ENCODE peak calls at places on chromosomes 5 and 9, in five cellular contexts. One of them, this sample, is unnamed.

GRCh38 chr5:171840701-171841522 is 55.3 kb downstream of the SMIM23 start:
- DNase-seq in pancreas: no peak
- DNase-seq in skeletal muscle cell: no peak
- DNase-seq in choroid plexus epithelial cell: no peak
- DNase-seq in NCI-H1092 treated with DMSO at 0.1 percent for 48 hours: no peak
- DNase-seq in this sample: no peak

GRCh38 chr5:154829589-154830218 is 20.7 kb downstream of the FAXDC2 start:
- DNase-seq in NCI-H1092 treated with DMSO at 0.1 percent for 48 hours: no peak
- DNase-seq in pancreas: no peak
- DNase-seq in skeletal muscle cell: no peak
- DNase-seq in choroid plexus epithelial cell: no peak
- DNase-seq in this sample: no peak

GRCh38 chr9:110659891-110660541 is 8.6 kb upstream of the MUSK start:
- DNase-seq in skeletal muscle cell: no peak
- DNase-seq in pancreas: no peak
- DNase-seq in NCI-H1092 treated with DMSO at 0.1 percent for 48 hours: no peak
- DNase-seq in choroid plexus epithelial cell: peak; percentile 43
- DNase-seq in this sample: no peak

GRCh38 chr9:114098021-114098659 is 952 bp downstream of the KIF12 start:
- DNase-seq in choroid plexus epithelial cell: no peak
- DNase-seq in pancreas: peak; percentile 88
- DNase-seq in skeletal muscle cell: no peak
- DNase-seq in NCI-H1092 treated with DMSO at 0.1 percent for 48 hours: no peak
- DNase-seq in this sample: no peak

GRCh38 chr5:172005708-172006377 is 595 bp downstream of the FBXW11 start:
- DNase-seq in skeletal muscle cell: no peak
- DNase-seq in choroid plexus epithelial cell: no peak
- DNase-seq in NCI-H1092 treated with DMSO at 0.1 percent for 48 hours: no peak
- DNase-seq in pancreas: peak; percentile 69
- DNase-seq in this sample: no peak

GRCh38 chr9:28120241-28121025 is 547.2 kb upstream of the C9orf72 start:
- DNase-seq in pancreas: no peak
- DNase-seq in skeletal muscle cell: no peak
- DNase-seq in NCI-H1092 treated with DMSO at 0.1 percent for 48 hours: peak; percentile 91
- DNase-seq in choroid plexus epithelial cell: peak; percentile 6
- DNase-seq in this sample: no peak

GRCh38 chr5:140214831-140215230 is 39.8 kb downstream of the CYSTM1 start:
- DNase-seq in NCI-H1092 treated with DMSO at 0.1 percent for 48 hours: no peak
- DNase-seq in pancreas: peak; percentile 73
- DNase-seq in choroid plexus epithelial cell: peak; percentile 77
- DNase-seq in skeletal muscle cell: peak; percentile 55
- DNase-seq in this sample: no peak

GRCh38 chr5:137453476-137454080 is 45.5 kb downstream of the SPOCK1 start:
- DNase-seq in NCI-H1092 treated with DMSO at 0.1 percent for 48 hours: no peak
- DNase-seq in skeletal muscle cell: peak; percentile 16
- DNase-seq in choroid plexus epithelial cell: peak; percentile 59
- DNase-seq in pancreas: no peak
- DNase-seq in this sample: no peak

GRCh38 chr9:128684325-128685021 is 4.5 kb upstream of the SET start:
- DNase-seq in pancreas: peak; percentile 84
- DNase-seq in skeletal muscle cell: no peak
- DNase-seq in choroid plexus epithelial cell: peak; percentile 83
- DNase-seq in NCI-H1092 treated with DMSO at 0.1 percent for 48 hours: no peak
- DNase-seq in this sample: peak; percentile 87

GRCh38 chr9:93093449-93094293 is 2.3 kb upstream of the CARD19 start:
- DNase-seq in NCI-H1092 treated with DMSO at 0.1 percent for 48 hours: no peak
- DNase-seq in pancreas: peak; percentile 41
- DNase-seq in skeletal muscle cell: no peak
- DNase-seq in choroid plexus epithelial cell: no peak
- DNase-seq in this sample: peak; percentile 49

GRCh38 chr9:29773676-29774075 is 2200.4 kb upstream of the C9orf72 start:
- DNase-seq in pancreas: no peak
- DNase-seq in NCI-H1092 treated with DMSO at 0.1 percent for 48 hours: no peak
- DNase-seq in skeletal muscle cell: no peak
- DNase-seq in choroid plexus epithelial cell: no peak
- DNase-seq in this sample: no peak

GRCh38 chr5:113084402-113085083 is 107.9 kb downstream of the DCP2 start:
- DNase-seq in skeletal muscle cell: no peak
- DNase-seq in pancreas: no peak
- DNase-seq in choroid plexus epithelial cell: no peak
- DNase-seq in NCI-H1092 treated with DMSO at 0.1 percent for 48 hours: no peak
- DNase-seq in this sample: no peak

GRCh38 chr9:87585456-87585855 is 87.8 kb downstream of the DAPK1 start:
- DNase-seq in pancreas: no peak
- DNase-seq in skeletal muscle cell: no peak
- DNase-seq in choroid plexus epithelial cell: no peak
- DNase-seq in NCI-H1092 treated with DMSO at 0.1 percent for 48 hours: no peak
- DNase-seq in this sample: no peak

GRCh38 chr9:91033802-91034201 is 232.2 kb downstream of the SYK start:
- DNase-seq in choroid plexus epithelial cell: no peak
- DNase-seq in skeletal muscle cell: no peak
- DNase-seq in NCI-H1092 treated with DMSO at 0.1 percent for 48 hours: no peak
- DNase-seq in pancreas: no peak
- DNase-seq in this sample: peak; percentile 27

GRCh38 chr5:155839251-155840037 is 487.5 kb upstream of the SGCD start:
- DNase-seq in skeletal muscle cell: peak; percentile 9
- DNase-seq in NCI-H1092 treated with DMSO at 0.1 percent for 48 hours: no peak
- DNase-seq in pancreas: no peak
- DNase-seq in choroid plexus epithelial cell: no peak
- DNase-seq in this sample: no peak

GRCh38 chr9:27349681-27350080 is 52.7 kb upstream of the EQTN start:
- DNase-seq in choroid plexus epithelial cell: no peak
- DNase-seq in skeletal muscle cell: no peak
- DNase-seq in NCI-H1092 treated with DMSO at 0.1 percent for 48 hours: peak; percentile 49
- DNase-seq in pancreas: no peak
- DNase-seq in this sample: no peak

GRCh38 chr5:164370841-164371240 is 865.4 kb downstream of the MAT2B start:
- DNase-seq in NCI-H1092 treated with DMSO at 0.1 percent for 48 hours: no peak
- DNase-seq in pancreas: no peak
- DNase-seq in skeletal muscle cell: no peak
- DNase-seq in choroid plexus epithelial cell: no peak
- DNase-seq in this sample: no peak

GRCh38 chr5:17315710-17316221 is 98.3 kb downstream of the BASP1 start:
- DNase-seq in choroid plexus epithelial cell: peak; percentile 63
- DNase-seq in skeletal muscle cell: no peak
- DNase-seq in NCI-H1092 treated with DMSO at 0.1 percent for 48 hours: no peak
- DNase-seq in pancreas: no peak
- DNase-seq in this sample: no peak

GRCh38 chr5:110018509-110018908 is 328.8 kb downstream of the MAN2A1 start:
- DNase-seq in pancreas: no peak
- DNase-seq in skeletal muscle cell: no peak
- DNase-seq in choroid plexus epithelial cell: no peak
- DNase-seq in NCI-H1092 treated with DMSO at 0.1 percent for 48 hours: no peak
- DNase-seq in this sample: no peak

GRCh38 chr5:33316773-33317172 is 124.0 kb upstream of the TARS1 start:
- DNase-seq in pancreas: no peak
- DNase-seq in choroid plexus epithelial cell: no peak
- DNase-seq in NCI-H1092 treated with DMSO at 0.1 percent for 48 hours: no peak
- DNase-seq in skeletal muscle cell: peak; percentile 48
- DNase-seq in this sample: no peak

GRCh38 chr5:150473673-150474358 is 24.3 kb upstream of the RPS14 start:
- DNase-seq in pancreas: no peak
- DNase-seq in NCI-H1092 treated with DMSO at 0.1 percent for 48 hours: no peak
- DNase-seq in choroid plexus epithelial cell: peak; percentile 74
- DNase-seq in skeletal muscle cell: no peak
- DNase-seq in this sample: no peak